ENCODE peak calls at places on chromosome 7, in nine cellular contexts. D is brain microvascular endothelial cell; I is stomach; X is right atrium auricular region; R is neural crest cell; H is HL-60; Z is GM12865; K is CD4-positive, alpha-beta T cell; S is fibroblast of lung. B is an unnamed sample.

GRCh38 chr7:98617960-98618418 is 904 bp downstream of the NPTX2 start:
- DNase-seq in D (no peak), R (no peak), K (no peak), S (no peak), I (no peak), H (no peak), X (no peak), Z (no peak), B (no peak)

GRCh38 chr7:67631496-67631895 is 634.9 kb downstream of the TYW1 start:
- DNase-seq in D (no peak), S (no peak), I (no peak), X (no peak), Z (no peak), R (no peak), K (no peak), H (no peak), B (no peak)

GRCh38 chr7:69748530-69748929 is 150.3 kb downstream of the AUTS2 start:
- DNase-seq in S (peak), Z (no peak), R (no peak), I (no peak), H (no peak), X (no peak), K (no peak), D (no peak), B (no peak)

GRCh38 chr7:49848211-49848841 is 74.9 kb downstream of the VWC2 start:
- DNase-seq in K (no peak), X (no peak), I (no peak), D (no peak), H (no peak), R (no peak), S (peak), Z (no peak), B (no peak)

GRCh38 chr7:7226407-7226806 is 44.1 kb downstream of the C1GALT1 start:
- DNase-seq in R (no peak), H (no peak), D (no peak), X (no peak), K (no peak), Z (no peak), S (no peak), I (no peak), B (no peak)

GRCh38 chr7:102387064-102387463 is 9.1 kb upstream of the PRKRIP1 start:
- DNase-seq in K (no peak), D (no peak), S (no peak), Z (no peak), I (no peak), R (no peak), H (no peak), X (no peak), B (no peak)

GRCh38 chr7:157002819-157003421 is 7.5 kb downstream of the MNX1 start:
- DNase-seq in H (no peak), D (no peak), Z (no peak), K (no peak), I (no peak), R (no peak), S (no peak), X (no peak), B (no peak)

GRCh38 chr7:156386097-156386496 is 254.5 kb upstream of the RNF32 start:
- DNase-seq in X (no peak), D (no peak), K (no peak), Z (no peak), H (no peak), R (peak), I (no peak), S (no peak), B (peak)

GRCh38 chr7:22781230-22781711 is 41.4 kb downstream of the TOMM7 start:
- DNase-seq in D (peak), R (no peak), K (no peak), H (no peak), X (no peak), S (peak), I (no peak), Z (no peak), B (no peak)

GRCh38 chr7:41311301-41311700 is 391.6 kb downstream of the INHBA start:
- DNase-seq in R (no peak), K (no peak), H (no peak), Z (no peak), S (no peak), D (no peak), I (no peak), X (no peak), B (no peak)

GRCh38 chr7:47067215-47067614 is 514.7 kb downstream of the TNS3 start:
- DNase-seq in K (no peak), X (no peak), D (no peak), R (no peak), I (no peak), S (no peak), H (no peak), Z (no peak), B (no peak)

GRCh38 chr7:66301737-66302136 is 96.6 kb downstream of the TPST1 start:
- DNase-seq in K (no peak), X (no peak), H (peak), I (no peak), S (no peak), D (no peak), Z (no peak), R (no peak), B (no peak)

GRCh38 chr7:135210818-135211178 is 528 bp downstream of the WDR91 start:
- DNase-seq in R (no peak), S (peak), K (no peak), X (no peak), Z (peak), I (no peak), D (peak), H (no peak), B (no peak)

GRCh38 chr7:15305002-15305600 is 256.7 kb downstream of the AGMO start:
- DNase-seq in R (peak), K (no peak), D (peak), H (peak), Z (peak), S (peak), X (no peak), I (peak), B (no peak)

GRCh38 chr7:113561446-113561845 is 357.4 kb downstream of the PPP1R3A start:
- DNase-seq in K (no peak), X (no peak), H (peak), R (no peak), D (peak), S (peak), Z (no peak), I (no peak), B (no peak)

GRCh38 chr7:34108150-34108549 is 202.8 kb downstream of the BMPER start:
- DNase-seq in X (peak), Z (no peak), I (no peak), D (peak), S (peak), K (no peak), R (no peak), H (peak), B (no peak)

GRCh38 chr7:117975436-117975835 is 102.2 kb upstream of the CTTNBP2 start:
- DNase-seq in K (no peak), S (no peak), D (no peak), Z (no peak), X (no peak), R (no peak), I (no peak), H (no peak), B (no peak)

GRCh38 chr7:117970806-117971205 is 97.6 kb upstream of the CTTNBP2 start:
- DNase-seq in R (no peak), D (no peak), X (no peak), K (no peak), I (no peak), H (no peak), S (no peak), Z (no peak), B (no peak)

GRCh38 chr7:117971581-117972244 is 98.5 kb upstream of the CTTNBP2 start:
- DNase-seq in D (no peak), S (no peak), I (no peak), X (no peak), Z (no peak), H (no peak), K (no peak), R (no peak), B (no peak)

GRCh38 chr7:117972606-117973005 is 99.4 kb upstream of the CTTNBP2 start:
- DNase-seq in K (no peak), X (no peak), I (no peak), S (no peak), R (no peak), H (no peak), Z (no peak), D (no peak), B (no peak)

DNA sequence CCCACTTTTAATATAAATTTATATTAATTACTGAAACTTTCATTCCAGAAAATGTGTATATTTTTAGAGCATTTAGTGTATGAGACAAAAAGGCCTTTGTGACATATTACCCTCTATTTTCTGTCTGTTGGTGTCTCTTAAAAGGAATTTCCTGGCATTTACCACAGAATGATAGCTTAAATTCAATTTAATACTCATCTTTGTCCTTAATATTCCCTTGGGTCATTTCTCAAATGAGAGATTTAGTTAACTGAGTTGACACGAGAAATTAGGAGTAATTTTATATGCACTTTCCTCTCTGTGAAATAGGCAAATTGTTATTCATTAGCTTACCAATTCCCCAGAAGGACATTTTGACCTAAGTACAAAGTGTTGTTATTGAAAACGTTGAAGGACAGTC is 101.7 kb upstream of the CTTNBP2 start:
- DNase-seq in I (no peak), S (no peak), D (no peak), H (no peak), X (no peak), K (no peak), R (no peak), Z (no peak), B (no peak)
- TF ChIP-seq CTCF in I (no peak), S (no peak), D (no peak), H (no peak), X (no peak), K (no peak), R (no peak), Z (no peak), B (no peak)

DNA sequence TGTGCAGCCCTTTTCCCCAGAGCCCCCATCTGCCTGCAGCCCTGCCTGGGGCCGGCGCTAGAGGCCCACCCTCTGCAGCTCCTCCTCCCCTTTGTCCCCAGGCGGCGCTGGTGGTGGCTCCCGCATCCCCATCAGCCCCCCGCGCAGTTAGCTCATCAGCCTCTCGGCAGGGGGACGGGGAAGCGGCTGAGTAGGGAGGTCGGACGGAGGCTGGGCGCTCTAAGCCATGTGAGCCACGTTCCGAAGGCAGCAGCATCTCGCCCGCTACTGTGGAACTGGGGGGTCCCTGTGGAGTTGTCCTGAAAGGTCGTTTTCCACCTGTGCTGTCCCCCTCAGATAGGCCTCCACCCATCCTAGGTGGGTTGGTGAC is 29.0 kb downstream of the GBX1 start:
- DNase-seq in S (no peak), R (no peak), X (no peak), Z (no peak), I (no peak), H (no peak), K (no peak), D (no peak), B (no peak)
- TF ChIP-seq CTCF in S (no peak), R (no peak), X (no peak), Z (no peak), I (no peak), H (no peak), K (no peak), D (no peak), B (no peak)

GRCh38 chr7:130869918-130870317 is 135.9 kb upstream of the KLF14 start:
- DNase-seq in K (no peak), S (no peak), X (no peak), I (no peak), Z (no peak), D (no peak), R (no peak), H (no peak), B (no peak)

GRCh38 chr7:130867039-130867438 is 133.0 kb upstream of the KLF14 start:
- DNase-seq in D (no peak), R (no peak), I (no peak), X (no peak), K (no peak), S (no peak), Z (no peak), H (no peak), B (no peak)

GRCh38 chr7:130868150-130868549 is 134.1 kb upstream of the KLF14 start:
- DNase-seq in D (no peak), Z (no peak), H (no peak), X (no peak), I (no peak), R (no peak), S (no peak), K (no peak), B (no peak)

GRCh38 chr7:130867581-130868136 is 133.7 kb upstream of the KLF14 start:
- DNase-seq in S (no peak), K (no peak), X (no peak), R (no peak), D (no peak), I (no peak), H (no peak), Z (no peak), B (no peak)

DNA sequence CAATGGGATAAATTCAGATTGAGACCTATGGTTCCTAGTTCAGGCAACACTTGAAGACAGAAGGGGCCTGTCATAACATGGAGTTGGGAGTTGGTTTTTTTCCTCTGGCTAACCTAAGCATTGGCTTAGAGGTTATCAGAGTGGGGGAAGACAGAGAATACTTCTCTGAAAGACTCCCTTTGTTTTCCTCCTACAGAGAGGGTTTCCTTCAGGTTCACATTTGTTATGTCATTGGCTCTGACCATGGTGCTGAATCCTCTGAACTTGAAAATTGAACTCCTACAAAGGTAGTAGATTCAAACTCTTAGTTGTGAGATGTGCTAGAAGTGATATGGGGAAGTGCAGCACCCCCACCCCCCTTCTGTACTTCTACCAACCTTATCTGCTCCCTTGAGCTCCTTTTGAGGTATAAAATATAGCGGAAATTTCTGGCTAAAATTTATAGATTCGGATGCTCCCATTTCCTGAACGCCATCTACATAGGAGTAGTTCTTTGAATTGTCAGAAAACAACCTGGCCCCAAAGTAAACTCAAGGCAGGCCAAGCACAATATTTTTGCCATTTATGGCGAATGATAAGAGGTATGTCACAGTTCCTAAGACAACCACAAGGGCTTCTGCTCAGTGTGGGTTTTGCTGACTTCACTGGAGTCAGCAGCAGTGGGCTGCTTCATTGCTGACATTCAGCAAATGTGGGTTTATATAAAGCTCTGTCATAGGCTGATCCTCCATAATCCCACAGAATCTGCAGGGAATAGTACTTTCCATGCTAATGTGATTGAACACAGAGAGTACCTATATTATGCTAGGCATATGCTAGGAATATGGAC is 131.6 kb upstream of the KLF14 start:
- DNase-seq in H (peak), R (peak), X (no peak), D (no peak), I (no peak), S (peak), Z (no peak), K (no peak), B (no peak)
- TF ChIP-seq CTCF in H (no peak), R (no peak), X (no peak), D (peak), I (no peak), S (peak), Z (no peak), K (no peak), B (no peak)

GRCh38 chr7:100825760-100826545 is 1.4 kb downstream of the EPHB4 start:
- DNase-seq in D (peak), K (no peak), R (no peak), H (peak), S (peak), I (no peak), X (no peak), Z (no peak), B (no peak)
- TF ChIP-seq CTCF in D (peak), K (no peak), R (peak), H (peak), S (peak), I (no peak), X (no peak), Z (no peak), B (no peak)

DNA sequence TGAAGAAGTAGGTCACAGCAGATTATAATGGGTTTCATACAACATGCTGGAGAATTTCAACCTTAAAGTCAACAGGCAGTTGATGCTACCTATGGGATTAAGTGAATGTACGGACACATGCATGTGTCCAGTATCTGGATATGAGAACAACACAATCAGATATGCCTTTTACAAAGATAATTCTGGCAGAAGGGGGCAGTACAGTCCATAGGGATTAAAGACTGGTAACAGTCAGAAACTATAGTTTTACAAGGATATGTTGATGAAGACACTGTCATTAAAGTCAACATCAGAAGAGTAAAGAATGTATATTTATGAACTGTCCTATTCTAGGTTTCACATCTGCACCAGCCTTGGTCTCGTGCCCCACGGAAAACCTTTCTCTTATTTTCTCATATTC is 41.5 kb downstream of the ANKMY2 start:
- DNase-seq in X (no peak), D (no peak), Z (no peak), I (no peak), R (no peak), S (no peak), H (no peak), K (no peak), B (no peak)
- TF ChIP-seq CTCF in X (peak), D (peak), Z (peak), I (no peak), R (peak), S (peak), H (no peak), K (no peak), B (no peak)